ENCODE peak calls at places on chromosomes 3 and 15, in eight cellular contexts. B is endothelial cell of umbilical vein, K is ovary, C is breast epithelium, A is prostate gland, W is Peyer's patch, Z is body of pancreas, M is stomach. V is an unnamed sample.

GRCh38 chr15:72011291-72011940 is 106.5 kb downstream of the MYO9A start:
- DNase-seq in B (no peak), K (no peak), C (no peak), A (no peak), W (no peak), Z (no peak), M (no peak), V (no peak)

GRCh38 chr15:25418202-25418601 is 20.6 kb downstream of the UBE3A start:
- DNase-seq in B (no peak), K (no peak), C (no peak), A (no peak), W (no peak), Z (no peak), M (no peak), V (no peak)

GRCh38 chr15:51718199-51718598 is 19.3 kb downstream of the LYSMD2 start:
- DNase-seq in B (no peak), K (no peak), C (no peak), A (no peak), W (no peak), Z (no peak), M (no peak), V (no peak)

GRCh38 chr15:67838789-67839332 is 984 bp downstream of the RNU6-1 start:
- DNase-seq in B (no peak), K (peak), C (no peak), A (peak), W (peak), Z (peak), M (peak), V (no peak)

GRCh38 chr3:122263058-122263457 is 62.0 kb upstream of the CSTA start:
- DNase-seq in B (no peak), K (no peak), C (no peak), A (no peak), W (no peak), Z (no peak), M (no peak), V (no peak)

GRCh38 chr15:57732526-57733331 is 26.2 kb downstream of the POLR2M start:
- DNase-seq in B (peak), K (peak), C (no peak), A (peak), W (peak), Z (peak), M (peak), V (no peak)

GRCh38 chr15:80228959-80229610 is 22.9 kb downstream of the CTXND1 start:
- DNase-seq in B (no peak), K (no peak), C (no peak), A (no peak), W (no peak), Z (peak), M (no peak), V (no peak)

GRCh38 chr3:157313186-157313585 is 123.5 kb upstream of the PTX3 start:
- DNase-seq in B (no peak), K (no peak), C (no peak), A (no peak), W (no peak), Z (no peak), M (no peak), V (no peak)

GRCh38 chr15:29596266-29596665 is 226.0 kb downstream of the TJP1 start:
- DNase-seq in B (peak), K (no peak), C (no peak), A (no peak), W (no peak), Z (no peak), M (no peak), V (no peak)

GRCh38 chr15:43329960-43330779 is at the start of gene LCMT2:
- DNase-seq in B (peak), K (peak), C (peak), A (peak), W (peak), Z (peak), M (peak), V (peak)

GRCh38 chr3:13815088-13815683 is 64.7 kb downstream of the WNT7A start:
- DNase-seq in B (no peak), K (no peak), C (no peak), A (no peak), W (no peak), Z (no peak), M (no peak), V (no peak)

GRCh38 chr3:158465074-158465473 is 105.9 kb upstream of the MLF1 start:
- DNase-seq in B (no peak), K (no peak), C (no peak), A (no peak), W (no peak), Z (no peak), M (no peak), V (no peak)

GRCh38 chr3:11591401-11592266 is 52.1 kb downstream of the VGLL4 start:
- DNase-seq in B (peak), K (peak), C (peak), A (no peak), W (no peak), Z (peak), M (peak), V (no peak)

GRCh38 chr3:18335202-18335601 is 89.9 kb downstream of the SATB1 start:
- DNase-seq in B (no peak), K (no peak), C (no peak), A (no peak), W (no peak), Z (no peak), M (no peak), V (no peak)

GRCh38 chr3:29937185-29937584 is 656.3 kb downstream of the RBMS3 start:
- DNase-seq in B (peak), K (no peak), C (no peak), A (no peak), W (no peak), Z (no peak), M (no peak), V (no peak)

GRCh38 chr3:43759297-43759782 is 68.6 kb downstream of the ABHD5 start:
- DNase-seq in B (peak), K (no peak), C (no peak), A (no peak), W (no peak), Z (no peak), M (no peak), V (no peak)

GRCh38 chr3:11212301-11212613 is 58.0 kb downstream of the HRH1 start:
- DNase-seq in B (peak), K (no peak), C (no peak), A (no peak), W (no peak), Z (no peak), M (peak), V (no peak)

GRCh38 chr3:43512749-43513404 is 108.9 kb downstream of the ANO10 start:
- DNase-seq in B (no peak), K (no peak), C (no peak), A (no peak), W (no peak), Z (no peak), M (no peak), V (no peak)

GRCh38 chr3:46422617-46423016 is 15.6 kb downstream of the CCRL2 start:
- DNase-seq in B (no peak), K (no peak), C (no peak), A (no peak), W (peak), Z (no peak), M (no peak), V (no peak)

GRCh38 chr15:78739996-78740903 is 71.0 kb downstream of the ADAMTS7 start:
- DNase-seq in B (peak), K (no peak), C (no peak), A (no peak), W (peak), Z (peak), M (peak), V (no peak)

GRCh38 chr3:81496407-81497104 is 264.9 kb downstream of the GBE1 start:
- DNase-seq in B (no peak), K (no peak), C (no peak), A (no peak), W (no peak), Z (no peak), M (no peak), V (no peak)

GRCh38 chr3:1848935-1849334 is 249.7 kb upstream of the CNTN4 start:
- DNase-seq in B (no peak), K (no peak), C (no peak), A (no peak), W (no peak), Z (no peak), M (no peak), V (no peak)

GRCh38 chr3:180680097-180680430 is 775 bp upstream of the CCDC39 start:
- DNase-seq in B (peak), K (no peak), C (no peak), A (peak), W (no peak), Z (peak), M (no peak), V (no peak)

GRCh38 chr15:43134157-43134637 is 811 bp downstream of the TMEM62 start:
- DNase-seq in B (peak), K (no peak), C (no peak), A (no peak), W (no peak), Z (no peak), M (no peak), V (no peak)

GRCh38 chr3:188839187-188839695 is 332.5 kb upstream of the TPRG1 start:
- DNase-seq in B (no peak), K (no peak), C (no peak), A (no peak), W (no peak), Z (peak), M (peak), V (no peak)

GRCh38 chr3:171936231-171936841 is 93.2 kb downstream of the TMEM212 start:
- DNase-seq in B (no peak), K (no peak), C (no peak), A (no peak), W (no peak), Z (no peak), M (no peak), V (no peak)

GRCh38 chr15:55786341-55786740 is 43.4 kb upstream of the PRTG start:
- DNase-seq in B (no peak), K (no peak), C (no peak), A (no peak), W (no peak), Z (no peak), M (no peak), V (no peak)

GRCh38 chr3:55488398-55489055 is 1.4 kb upstream of the WNT5A start:
- DNase-seq in B (peak), K (peak), C (no peak), A (peak), W (peak), Z (peak), M (peak), V (no peak)

GRCh38 chr3:139455855-139456254 is 20.5 kb downstream of the RBP2 start:
- DNase-seq in B (no peak), K (no peak), C (no peak), A (no peak), W (no peak), Z (no peak), M (no peak), V (no peak)

GRCh38 chr3:158103956-158104338 is 2.3 kb downstream of the SHOX2 start:
- DNase-seq in B (no peak), K (no peak), C (no peak), A (no peak), W (no peak), Z (no peak), M (no peak), V (peak)

GRCh38 chr15:74040115-74040850 is 42.1 kb downstream of the GOLGA6A start:
- DNase-seq in B (peak), K (no peak), C (no peak), A (no peak), W (peak), Z (peak), M (no peak), V (no peak)

GRCh38 chr15:70507772-70508351 is 255.5 kb downstream of the UACA start:
- DNase-seq in B (peak), K (no peak), C (no peak), A (peak), W (no peak), Z (no peak), M (peak), V (no peak)

GRCh38 chr3:45679805-45680204 is 9.4 kb upstream of the SACM1L start:
- DNase-seq in B (no peak), K (no peak), C (no peak), A (no peak), W (no peak), Z (no peak), M (no peak), V (no peak)

GRCh38 chr3:64417816-64418215 is 192.6 kb upstream of the PRICKLE2 start:
- DNase-seq in B (no peak), K (no peak), C (no peak), A (no peak), W (no peak), Z (no peak), M (no peak), V (no peak)

GRCh38 chr3:178097576-178097975 is 438.7 kb upstream of the KCNMB2 start:
- DNase-seq in B (no peak), K (no peak), C (no peak), A (no peak), W (no peak), Z (no peak), M (no peak), V (peak)

GRCh38 chr3:4642611-4643010 is 149.5 kb downstream of the ITPR1 start:
- DNase-seq in B (no peak), K (no peak), C (no peak), A (no peak), W (no peak), Z (no peak), M (no peak), V (no peak)

GRCh38 chr3:194521514-194522260 is 34.9 kb upstream of the ATP13A3 start:
- DNase-seq in B (peak), K (no peak), C (no peak), A (no peak), W (no peak), Z (no peak), M (no peak), V (no peak)

GRCh38 chr15:68612979-68613740 is 34.4 kb downstream of the CORO2B start:
- DNase-seq in B (no peak), K (no peak), C (no peak), A (no peak), W (no peak), Z (no peak), M (no peak), V (no peak)

GRCh38 chr3:124413393-124413792 is 316.9 kb upstream of the UMPS start:
- DNase-seq in B (peak), K (no peak), C (no peak), A (no peak), W (no peak), Z (no peak), M (no peak), V (no peak)

GRCh38 chr3:38458796-38459498 is 5.3 kb downstream of the ACVR2B start:
- DNase-seq in B (no peak), K (peak), C (peak), A (peak), W (no peak), Z (peak), M (peak), V (no peak)

GRCh38 chr15:65189102-65189740 is 4.1 kb upstream of the CLPX start:
- DNase-seq in B (peak), K (no peak), C (no peak), A (no peak), W (peak), Z (no peak), M (no peak), V (peak)

GRCh38 chr15:65184305-65184943 is 718 bp downstream of the CLPX start:
- DNase-seq in B (peak), K (peak), C (peak), A (peak), W (peak), Z (peak), M (peak), V (peak)

GRCh38 chr15:65183847-65184159 is 1.3 kb downstream of the CLPX start:
- DNase-seq in B (peak), K (no peak), C (no peak), A (no peak), W (no peak), Z (no peak), M (no peak), V (no peak)

GRCh38 chr15:65182538-65182937 is 2.6 kb downstream of the CLPX start:
- DNase-seq in B (no peak), K (no peak), C (no peak), A (no peak), W (no peak), Z (no peak), M (no peak), V (no peak)

GRCh38 chr15:65184944-65185717 is at the start of gene CLPX:
- DNase-seq in B (peak), K (peak), C (peak), A (peak), W (peak), Z (peak), M (peak), V (peak)
- TF ChIP-seq POLR2A in B (peak), K (peak), C (peak), A (peak), W (peak), Z (peak), M (no peak), V (peak)

DNA sequence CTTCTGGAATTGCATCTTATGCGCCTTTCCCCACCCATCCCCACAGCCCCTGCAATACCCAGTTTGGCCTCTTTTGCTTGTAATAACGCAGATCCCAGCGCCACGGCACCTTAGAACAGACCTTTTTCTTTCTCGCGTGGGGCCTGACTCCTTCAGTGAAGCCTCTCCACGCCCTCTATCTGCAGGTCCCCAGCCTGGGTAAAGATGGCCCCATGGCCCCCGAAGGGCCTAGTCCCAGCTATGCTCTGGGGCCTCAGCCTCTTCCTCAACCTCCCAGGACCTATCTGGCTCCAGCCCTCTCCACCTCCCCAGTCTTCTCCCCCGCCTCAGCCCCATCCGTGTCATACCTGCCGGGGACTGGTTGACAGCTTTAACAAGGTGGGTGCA is 594 bp downstream of the CRELD1 start:
- DNase-seq in B (no peak), K (peak), C (no peak), A (no peak), W (no peak), Z (peak), M (no peak), V (no peak)
- TF ChIP-seq CTCF in B (peak), K (peak), C (peak), A (peak), W (no peak), Z (no peak), M (no peak), V (no peak)

DNA sequence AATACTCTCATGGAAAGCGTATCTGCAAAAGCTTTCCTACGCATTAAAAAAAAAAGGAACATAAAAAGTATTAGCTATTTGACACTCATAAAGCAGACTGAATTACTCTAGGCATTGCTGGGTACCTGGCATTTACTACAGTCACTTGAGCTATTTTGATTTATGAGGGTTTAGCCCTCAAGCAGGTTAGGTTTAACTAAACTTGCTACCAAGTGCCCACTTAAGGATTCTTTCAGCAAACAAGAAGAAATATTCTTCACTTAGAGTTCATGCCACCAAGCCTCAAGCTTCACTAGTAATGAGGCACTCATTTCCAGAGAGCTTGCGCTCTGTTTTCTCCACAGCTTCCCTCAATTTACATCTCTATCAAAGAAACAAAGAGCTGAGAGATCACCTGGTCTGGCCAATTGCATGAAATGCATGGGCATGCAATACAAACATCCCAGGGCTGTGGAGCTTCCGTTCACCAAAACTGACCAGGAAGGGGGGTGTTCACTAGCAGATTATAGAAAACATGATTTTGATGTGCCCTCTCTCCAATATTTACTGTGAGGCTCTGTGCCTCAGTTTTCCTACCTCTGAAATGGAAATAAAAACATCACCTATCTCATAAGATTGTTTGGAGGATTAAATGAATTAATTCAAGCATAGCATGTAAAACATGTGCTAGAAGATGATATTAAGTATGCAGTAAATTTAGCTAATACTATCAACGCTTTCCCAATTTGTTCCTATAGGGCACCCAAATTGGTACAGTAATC is 217.3 kb downstream of the RORA start:
- DNase-seq in B (no peak), K (no peak), C (no peak), A (no peak), W (no peak), Z (no peak), M (no peak), V (no peak)
- H3K4me3 ChIP-seq in B (no peak), K (no peak), C (no peak), A (no peak), W (no peak), Z (no peak), M (no peak), V (no peak)

DNA sequence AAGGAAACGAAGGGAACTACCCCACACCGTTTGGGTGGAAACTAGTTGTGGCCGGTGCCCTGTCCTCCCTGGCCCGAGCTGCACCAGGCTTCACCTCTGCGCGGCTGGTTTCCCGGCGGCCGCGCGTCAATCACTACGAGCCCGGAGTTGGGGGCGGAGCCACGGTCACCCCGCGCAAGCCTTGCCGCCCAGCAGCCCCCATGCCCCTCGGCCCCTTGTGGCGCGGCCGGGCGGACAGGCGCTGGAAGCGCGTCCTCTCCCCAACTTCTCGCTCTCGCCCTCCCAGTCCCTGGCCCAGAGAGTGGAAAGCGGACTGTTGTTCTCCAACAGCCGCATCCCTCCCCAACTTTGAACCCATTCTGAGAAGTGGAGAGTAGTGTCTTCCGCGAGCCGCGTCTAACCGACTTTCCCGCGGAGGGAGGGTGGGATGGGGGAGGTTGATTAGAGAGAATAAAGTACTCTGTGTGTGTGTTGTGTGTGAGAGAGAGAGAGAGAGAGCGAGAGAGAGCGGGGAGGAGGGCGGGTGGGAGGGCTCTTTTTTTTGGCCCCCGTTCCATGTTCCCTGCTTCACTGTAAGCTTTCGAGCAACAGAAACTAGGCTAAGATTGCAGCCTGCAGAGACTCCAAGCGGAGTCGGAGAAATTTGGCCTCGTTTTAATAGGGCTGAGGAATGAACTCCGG is 1.4 kb upstream of the MEIS2 start:
- DNase-seq in B (peak), K (peak), C (no peak), A (peak), W (peak), Z (peak), M (peak), V (peak)
- TF ChIP-seq POLR2A in B (no peak), K (no peak), C (peak), A (peak), W (no peak), Z (no peak), M (no peak), V (no peak)

V was measured in lower leg skin.